ENCODE peak calls at places on chromosomes 3 and 15, in eight cellular contexts. D is H7, T is ACHN, Q is Caki2, U is pons, I is HFF-Myc, X is activated T-cell treated with anti-CD3 and anti-CD28 coated beads for 1 hour, B is left cardiac atrium. G is an unnamed sample.

GRCh38 chr3:12990781-12991480 is 82.3 kb downstream of the IQSEC1 start:
- DNase-seq in D (no peak), T (peak; percentile 52), Q (peak; percentile 21), U (no peak), I (no peak), X (no peak), B (no peak), G (no peak)

GRCh38 chr3:124419303-124419702 is 310.9 kb upstream of the UMPS start:
- DNase-seq in D (no peak), T (no peak), Q (no peak), U (no peak), I (no peak), X (no peak), B (no peak), G (no peak)

GRCh38 chr3:102450976-102451375 is 16.2 kb downstream of the ZPLD1 start:
- DNase-seq in D (no peak), T (no peak), Q (no peak), U (no peak), I (no peak), X (no peak), B (no peak), G (no peak)

GRCh38 chr3:156812521-156813335 is 13.4 kb upstream of the LEKR1 start:
- DNase-seq in D (no peak), T (no peak), Q (peak; percentile 75), U (no peak), I (no peak), X (no peak), B (no peak), G (no peak)

GRCh38 chr3:140292684-140293083 is 357.7 kb downstream of the CLSTN2 start:
- DNase-seq in D (no peak), T (peak; percentile 68), Q (no peak), U (peak; percentile 37), I (peak; percentile 35), X (no peak), B (peak; percentile 81), G (no peak)

GRCh38 chr3:48140284-48140683 is 47.9 kb downstream of the CDC25A start:
- DNase-seq in D (no peak), T (no peak), Q (no peak), U (no peak), I (no peak), X (no peak), B (no peak), G (no peak)

GRCh38 chr15:71114887-71115566 is at the start of gene THSD4:
- DNase-seq in D (peak; percentile 98), T (peak; percentile 73), Q (peak; percentile 71), U (peak; percentile 11), I (no peak), X (peak; percentile 24), B (peak; percentile 80), G (peak; percentile 93)

GRCh38 chr15:100869151-100869999 is 10.3 kb upstream of the ALDH1A3 start:
- DNase-seq in D (peak; percentile 83), T (peak; percentile 9), Q (no peak), U (no peak), I (no peak), X (no peak), B (no peak), G (no peak)

GRCh38 chr3:35651456-35651855 is 12.1 kb downstream of the ARPP21 start:
- DNase-seq in D (no peak), T (no peak), Q (no peak), U (no peak), I (no peak), X (no peak), B (no peak), G (no peak)

GRCh38 chr3:29721789-29722188 is 440.9 kb downstream of the RBMS3 start:
- DNase-seq in D (no peak), T (no peak), Q (no peak), U (no peak), I (no peak), X (no peak), B (no peak), G (no peak)

GRCh38 chr15:25545017-25545416 is 106.2 kb upstream of the UBE3A start:
- DNase-seq in D (no peak), T (peak; percentile 42), Q (no peak), U (no peak), I (no peak), X (no peak), B (no peak), G (no peak)

GRCh38 chr3:124157000-124157712 is 165.2 kb upstream of the ROPN1 start:
- DNase-seq in D (no peak), T (no peak), Q (no peak), U (no peak), I (no peak), X (no peak), B (no peak), G (no peak)

G was measured in upper lobe of right lung.